ENCODE peak calls at places on chromosomes 1 and 21, in eight cellular contexts. R is tibial artery, W is GM10248, T is B cell, N is right lobe of liver, C is lung, A is brain microvascular endothelial cell, G is endothelial cell. H is an unnamed sample.

GRCh38 chr1:164562947-164563346 is 4.0 kb downstream of the PBX1 start:
- DNase-seq in N (no peak), A (no peak), W (no peak), T (no peak), G (no peak), C (no peak), R (no peak), H (no peak)

GRCh38 chr1:91582431-91582921 is 81.8 kb downstream of the CDC7 start:
- DNase-seq in N (no peak), C (no peak), A (peak), W (no peak), R (peak), T (no peak), G (no peak), H (no peak)

GRCh38 chr1:208265525-208265924 is 21.3 kb upstream of the PLXNA2 start:
- DNase-seq in R (no peak), W (no peak), G (no peak), T (no peak), N (no peak), A (no peak), C (no peak), H (no peak)

GRCh38 chr1:70455291-70455690 is 44.2 kb downstream of the CTH start:
- DNase-seq in R (no peak), N (no peak), G (no peak), T (no peak), W (no peak), A (no peak), C (no peak), H (no peak)

GRCh38 chr1:159830737-159831136 is 4.1 kb downstream of the SLAMF8 start:
- DNase-seq in A (no peak), G (no peak), N (no peak), T (no peak), W (no peak), C (no peak), R (no peak), H (no peak)

GRCh38 chr1:115218034-115218405 is 120.0 kb downstream of the NGF start:
- DNase-seq in G (no peak), T (no peak), W (no peak), N (no peak), R (no peak), C (no peak), A (no peak), H (no peak)

GRCh38 chr1:1434131-1434811 is 1.2 kb upstream of the VWA1 start:
- DNase-seq in N (no peak), G (peak), R (peak), T (peak), A (no peak), C (peak), W (no peak), H (peak)

GRCh38 chr1:202184750-202185460 is 8.7 kb upstream of the LGR6 start:
- DNase-seq in A (peak), R (peak), W (peak), G (peak), T (peak), N (peak), C (peak), H (peak)

GRCh38 chr1:206770531-206771352 is at the start of gene IL19:
- DNase-seq in W (peak), C (no peak), T (no peak), A (no peak), R (peak), N (no peak), G (no peak), H (no peak)

GRCh38 chr1:38680801-38681510 is 178.6 kb downstream of the RRAGC start:
- DNase-seq in N (no peak), C (no peak), T (no peak), G (peak), W (no peak), R (no peak), A (no peak), H (no peak)

GRCh38 chr1:67948155-67949075 is 102.0 kb downstream of the DIRAS3 start:
- DNase-seq in T (no peak), W (no peak), G (no peak), C (no peak), A (peak), N (no peak), R (no peak), H (no peak)

GRCh38 chr1:209389258-209389657 is 194.3 kb upstream of the CAMK1G start:
- DNase-seq in R (no peak), A (peak), G (no peak), W (no peak), C (no peak), T (no peak), N (no peak), H (no peak)

GRCh38 chr1:106134561-106134960 is 921.9 kb upstream of the PRMT6 start:
- DNase-seq in T (no peak), G (no peak), N (no peak), R (no peak), W (no peak), A (no peak), C (no peak), H (no peak)
- TF ChIP-seq CTCF in T (no peak), G (no peak), N (no peak), R (no peak), W (no peak), A (no peak), C (no peak), H (no peak)

GRCh38 chr1:17919525-17920439 is 164.6 kb downstream of the ACTL8 start:
- DNase-seq in C (no peak), A (peak), G (peak), N (no peak), R (no peak), T (no peak), W (no peak), H (peak)
- TF ChIP-seq CTCF in C (no peak), A (peak), G (no peak), N (no peak), R (no peak), T (no peak), W (no peak), H (no peak)

GRCh38 chr21:45407629-45408247 is 2.8 kb downstream of the COL18A1 start:
- DNase-seq in A (no peak), G (no peak), W (no peak), T (no peak), N (peak), C (no peak), R (no peak), H (no peak)

GRCh38 chr21:45405271-45405818 is 380 bp downstream of the COL18A1 start:
- DNase-seq in N (peak), G (peak), C (no peak), W (no peak), R (no peak), A (no peak), T (peak), H (no peak)

GRCh38 chr21:45405819-45406762 is 1.1 kb downstream of the COL18A1 start:
- DNase-seq in G (peak), T (peak), N (peak), R (no peak), C (no peak), W (no peak), A (no peak), H (no peak)

GRCh38 chr21:45408271-45408791 is 3.4 kb downstream of the COL18A1 start:
- DNase-seq in W (no peak), G (no peak), N (peak), T (no peak), A (no peak), R (no peak), C (no peak), H (no peak)

GRCh38 chr21:45406801-45407628 is 2.0 kb downstream of the COL18A1 start:
- DNase-seq in R (no peak), W (no peak), T (no peak), A (no peak), G (peak), C (no peak), N (peak), H (no peak)
- TF ChIP-seq CTCF in R (no peak), W (no peak), T (no peak), A (peak), G (no peak), C (no peak), N (no peak), H (no peak)

GRCh38 chr21:24045373-24045772 is 1561.9 kb downstream of the MRPL39 start:
- DNase-seq in A (no peak), N (no peak), R (no peak), T (no peak), C (no peak), G (no peak), W (no peak), H (no peak)
- TF ChIP-seq CTCF in A (no peak), N (no peak), R (no peak), T (no peak), C (no peak), G (no peak), W (no peak), H (no peak)

GRCh38 chr1:248811514-248812490 is 13.9 kb downstream of the SH3BP5L start:
- DNase-seq in G (no peak), W (no peak), T (no peak), A (no peak), N (peak), C (no peak), R (no peak), H (no peak)
- TF ChIP-seq CTCF in G (no peak), W (peak), T (no peak), A (peak), N (peak), C (no peak), R (no peak), H (peak)

GRCh38 chr1:52191395-52191965 is 49.6 kb downstream of the ZFYVE9 start:
- DNase-seq in C (no peak), R (no peak), T (no peak), G (no peak), A (no peak), W (no peak), N (no peak), H (no peak)
- TF ChIP-seq CTCF in C (no peak), R (no peak), T (no peak), G (no peak), A (no peak), W (no peak), N (no peak), H (no peak)

GRCh38 chr1:100575406-100575805 is 37.5 kb downstream of the GPR88 start:
- DNase-seq in A (no peak), G (no peak), R (no peak), T (no peak), W (no peak), C (no peak), N (no peak), H (no peak)
- TF ChIP-seq CTCF in A (no peak), G (no peak), R (no peak), T (no peak), W (no peak), C (no peak), N (no peak), H (no peak)

DNA sequence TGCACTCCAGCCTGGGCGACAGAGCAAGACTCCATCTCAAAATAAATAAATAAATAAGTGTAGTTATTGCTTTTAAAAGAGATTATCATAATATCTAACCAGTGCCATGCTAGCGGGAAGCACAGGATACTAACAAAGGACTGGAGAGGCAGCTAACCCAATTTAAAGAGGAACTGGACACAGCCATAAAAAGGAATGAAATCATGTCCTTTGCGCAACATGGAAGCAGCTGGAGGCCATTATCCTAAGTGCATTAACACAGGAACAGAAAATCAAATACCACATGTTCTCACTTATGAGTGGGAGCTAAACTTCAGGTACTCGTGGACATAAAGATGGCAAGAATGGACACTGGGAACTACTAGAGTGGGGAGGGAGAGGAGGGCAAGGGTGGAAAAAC is 54.9 kb downstream of the TM2D1 start:
- DNase-seq in R (no peak), C (no peak), T (no peak), W (no peak), A (no peak), G (no peak), N (no peak), H (no peak)
- TF ChIP-seq CTCF in R (no peak), C (no peak), T (no peak), W (no peak), A (no peak), G (no peak), N (no peak), H (no peak)

H was measured in GM13976.